ENCODE peak calls at places on chromosome X, in six cellular contexts. P is stomach; M is left lung; A is heart left ventricle; K is effector memory CD4-positive, alpha-beta T cell; Q is OCI-LY7. I is an unnamed sample. For H3K9me3, the result is how much of the 10 kb centered on the place peaks cover.

GRCh38 chrX:69320116-69320515 is 154.9 kb upstream of the PJA1 start:
- DNase-seq in P (peak), M (no peak), A (no peak), K (no peak), Q (no peak), I (no peak)

GRCh38 chrX:28120076-28120475 is 138.8 kb upstream of the DCAF8L1 start:
- DNase-seq in P (no peak), M (no peak), A (no peak), K (no peak), Q (no peak), I (no peak)

GRCh38 chrX:77900688-77901087 is 1.4 kb downstream of the COX7B start:
- DNase-seq in P (no peak), M (no peak), A (no peak), K (no peak), Q (no peak), I (no peak)

GRCh38 chrX:9519546-9520210 is 54.8 kb downstream of the TBL1X start:
- DNase-seq in P (no peak), M (no peak), A (no peak), K (no peak), Q (no peak), I (no peak)

GRCh38 chrX:1205681-1206611 is 6.5 kb downstream of the CRLF2 start:
- DNase-seq in P (no peak), M (no peak), A (no peak), K (no peak), Q (peak), I (peak)

GRCh38 chrX:53048169-53049126 is at the start of gene GPR173:
- DNase-seq in P (no peak), M (peak), A (peak), K (no peak), Q (peak), I (no peak)

GRCh38 chrX:39201305-39201990 is 400.2 kb downstream of the MID1IP1 start:
- DNase-seq in P (no peak), M (no peak), A (no peak), K (no peak), Q (no peak), I (no peak)

GRCh38 chrX:10615931-10616780 is 4.2 kb downstream of the MID1 start:
- DNase-seq in P (peak), M (no peak), A (no peak), K (no peak), Q (peak), I (no peak)

GRCh38 chrX:68834371-68835103 is 5.7 kb downstream of the EFNB1 start:
- DNase-seq in P (no peak), M (no peak), A (no peak), K (no peak), Q (no peak), I (no peak)

GRCh38 chrX:152926279-152926678 is 28.4 kb downstream of the ZNF185 start:
- DNase-seq in P (peak), M (no peak), A (no peak), K (no peak), Q (peak), I (peak)

GRCh38 chrX:69968956-69969355 is 80.8 kb downstream of the AWAT2 start:
- DNase-seq in P (no peak), M (no peak), A (no peak), K (no peak), Q (no peak), I (no peak)

GRCh38 chrX:4240541-4241194 is 527.2 kb upstream of the PRKX start:
- DNase-seq in P (no peak), M (no peak), A (no peak), K (no peak), Q (peak), I (peak)

GRCh38 chrX:53831662-53832635 is 145.4 kb upstream of the HUWE1 start:
- DNase-seq in P (no peak), M (no peak), A (no peak), K (no peak), Q (peak), I (peak)

GRCh38 chrX:131703646-131704045 is 159.8 kb downstream of the OR13H1 start:
- DNase-seq in P (no peak), M (no peak), A (no peak), K (no peak), Q (no peak), I (no peak)

GRCh38 chrX:17736478-17736855 is 826 bp upstream of the SCML1 start:
- DNase-seq in P (no peak), M (no peak), A (no peak), K (no peak), Q (no peak), I (no peak)

GRCh38 chrX:118717703-118718391 is 9.6 kb upstream of the IL13RA1 start:
- DNase-seq in P (no peak), M (no peak), A (no peak), K (no peak), Q (no peak), I (no peak)

GRCh38 chrX:105564536-105564935 is 257.8 kb upstream of the NRK start:
- DNase-seq in P (no peak), M (no peak), A (no peak), K (no peak), Q (no peak), I (no peak)

GRCh38 chrX:131588995-131589394 is 45.1 kb downstream of the OR13H1 start:
- DNase-seq in P (no peak), M (no peak), A (no peak), K (no peak), Q (no peak), I (no peak)

GRCh38 chrX:109826954-109827708 is 94.1 kb upstream of the ACSL4 start:
- DNase-seq in P (no peak), M (no peak), A (no peak), K (no peak), Q (no peak), I (no peak)

GRCh38 chrX:1813809-1814208 is 198.9 kb downstream of the ASMT start:
- DNase-seq in P (no peak), M (no peak), A (no peak), K (no peak), Q (no peak), I (no peak)

GRCh38 chrX:134418317-134419113 is 41.5 kb upstream of the HPRT1 start:
- DNase-seq in P (no peak), M (no peak), A (no peak), K (no peak), Q (no peak), I (no peak)

GRCh38 chrX:9312922-9313867 is 151.7 kb upstream of the TBL1X start:
- DNase-seq in P (peak), M (peak), A (peak), K (peak), Q (peak), I (peak)

GRCh38 chrX:54930291-54931049 is 9.8 kb downstream of the TRO start:
- DNase-seq in P (no peak), M (no peak), A (no peak), K (no peak), Q (no peak), I (no peak)

GRCh38 chrX:129842510-129843208 is 1.0 kb downstream of the ZDHHC9 start:
- DNase-seq in P (peak), M (peak), A (no peak), K (no peak), Q (peak), I (no peak)

GRCh38 chrX:45851434-45851991 is 650.8 kb upstream of the DIPK2B start:
- DNase-seq in P (peak), M (no peak), A (no peak), K (no peak), Q (no peak), I (peak)

GRCh38 chrX:13013353-13014110 is 30.9 kb downstream of the FAM9C start:
- DNase-seq in P (no peak), M (peak), A (peak), K (no peak), Q (peak), I (no peak)

GRCh38 chrX:30147996-30148643 is 67.2 kb upstream of the MAGEB2 start:
- DNase-seq in P (no peak), M (no peak), A (no peak), K (no peak), Q (no peak), I (no peak)

GRCh38 chrX:137916090-137916746 is 350.3 kb downstream of the ZIC3 start:
- DNase-seq in P (peak), M (no peak), A (no peak), K (no peak), Q (no peak), I (no peak)

GRCh38 chrX:72715546-72715945 is 1.4 kb upstream of the PHKA1 start:
- DNase-seq in P (no peak), M (no peak), A (no peak), K (no peak), Q (no peak), I (no peak)

GRCh38 chrX:31397119-31397518 is 325.3 kb upstream of the FTHL17 start:
- DNase-seq in P (no peak), M (no peak), A (no peak), K (no peak), Q (no peak), I (no peak)

GRCh38 chrX:44945736-44946135 is 72.7 kb downstream of the KDM6A start:
- DNase-seq in P (no peak), M (no peak), A (no peak), K (no peak), Q (peak), I (no peak)

GRCh38 chrX:30301203-30301602 is 8.0 kb downstream of the NR0B1 start:
- DNase-seq in P (no peak), M (no peak), A (no peak), K (no peak), Q (no peak), I (no peak)

GRCh38 chrX:2928583-2929434 is at the start of gene ARSD:
- DNase-seq in P (peak), M (peak), A (peak), K (peak), Q (no peak), I (peak)

GRCh38 chrX:95885074-95885473 is 799.6 kb upstream of the DIAPH2 start:
- DNase-seq in P (no peak), M (no peak), A (no peak), K (no peak), Q (no peak), I (no peak)

GRCh38 chrX:132837971-132838370 is 120.5 kb downstream of the HS6ST2 start:
- DNase-seq in P (no peak), M (no peak), A (no peak), K (no peak), Q (no peak), I (no peak)

GRCh38 chrX:77749695-77750094 is 36.3 kb downstream of the ATRX start:
- DNase-seq in P (no peak), M (no peak), A (no peak), K (no peak), Q (no peak), I (no peak)

GRCh38 chrX:49792376-49792775 is 36.7 kb upstream of the PAGE4 start:
- DNase-seq in P (no peak), M (no peak), A (no peak), K (no peak), Q (no peak), I (no peak)

DNA sequence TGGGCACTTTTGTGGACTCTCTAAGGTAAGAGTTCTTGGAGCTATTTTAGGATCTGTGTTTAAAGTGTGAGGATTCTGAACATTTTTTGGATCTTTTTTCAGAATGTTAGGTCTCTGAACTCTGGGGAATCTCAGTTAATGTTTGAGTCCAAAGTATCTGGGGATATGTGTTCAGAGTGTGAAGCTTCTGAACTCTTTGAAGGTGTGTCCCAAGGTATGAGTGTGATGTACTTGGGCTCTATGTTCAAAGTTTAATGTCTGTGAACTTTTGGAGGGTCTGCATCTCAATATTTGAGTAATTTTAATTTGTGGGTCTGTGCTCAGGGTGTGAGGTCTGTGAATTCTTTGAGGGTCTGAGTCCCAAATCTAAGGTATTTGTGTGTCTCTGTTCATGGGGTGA is 35.4 kb upstream of the PAGE4 start:
- DNase-seq in P (no peak), M (no peak), A (no peak), K (no peak), Q (no peak), I (no peak)
- H3K9me3 ChIP-seq in P (under half), M (under half), A (under half), K (under half), Q (under half), I (under half)

GRCh38 chrX:103685396-103685795 is 1.1 kb downstream of the MORF4L2 start:
- DNase-seq in P (no peak), M (no peak), A (no peak), K (no peak), Q (peak), I (no peak)
- H3K27ac ChIP-seq in P (peak), M (peak), A (no peak), K (peak), Q (peak), I (peak)

GRCh38 chrX:141760761-141761160 is 62.2 kb upstream of the SPANXD start:
- DNase-seq in P (no peak), M (no peak), A (no peak), K (no peak), Q (no peak), I (no peak)

DNA sequence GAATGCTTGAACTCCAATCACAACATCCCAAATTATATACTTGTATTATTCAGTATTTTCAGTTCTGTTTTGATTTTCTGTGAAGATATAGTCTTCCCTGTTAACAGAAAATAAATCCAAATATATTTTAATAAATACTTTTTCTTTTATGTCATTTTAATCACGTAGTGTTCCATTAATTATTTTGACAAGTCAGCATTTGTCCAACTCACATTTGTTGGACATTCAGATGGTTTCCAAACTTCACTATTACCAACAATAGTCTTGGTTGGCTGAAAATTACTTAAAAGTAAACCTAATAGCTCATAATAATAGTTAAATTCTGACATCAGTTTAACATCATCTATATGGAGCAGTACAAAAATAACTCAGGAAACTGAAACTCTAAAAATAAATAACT is 60.7 kb upstream of the SPANXD start:
- DNase-seq in P (no peak), M (no peak), A (no peak), K (no peak), Q (no peak), I (no peak)
- H3K9me3 ChIP-seq in P (under half), M (under half), A (under half), K (under half), Q (under half), I (under half)

DNA sequence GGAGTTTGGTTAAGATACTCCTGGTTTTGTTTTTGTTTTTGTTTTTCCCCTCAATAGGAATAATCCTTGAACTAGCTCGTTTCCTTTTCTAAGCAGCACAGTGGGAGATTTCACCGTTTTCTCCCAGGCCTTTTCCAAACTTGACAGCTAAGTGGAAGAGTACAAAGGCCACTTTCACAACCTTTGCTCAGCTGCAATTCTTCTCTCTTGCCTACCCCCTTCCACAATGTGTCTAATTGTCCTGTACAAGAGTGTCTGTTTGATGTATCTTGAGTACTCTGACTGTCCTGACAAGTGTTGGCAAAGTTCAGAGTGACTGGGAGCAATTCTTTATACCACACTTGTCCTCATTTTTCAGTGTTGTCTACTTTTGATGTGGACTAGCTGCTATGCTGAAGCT is 674.3 kb upstream of the AMOT start:
- DNase-seq in P (no peak), M (no peak), A (no peak), K (no peak), Q (no peak), I (no peak)
- H3K27ac ChIP-seq in P (no peak), M (no peak), A (no peak), K (no peak), Q (no peak), I (no peak)

DNA sequence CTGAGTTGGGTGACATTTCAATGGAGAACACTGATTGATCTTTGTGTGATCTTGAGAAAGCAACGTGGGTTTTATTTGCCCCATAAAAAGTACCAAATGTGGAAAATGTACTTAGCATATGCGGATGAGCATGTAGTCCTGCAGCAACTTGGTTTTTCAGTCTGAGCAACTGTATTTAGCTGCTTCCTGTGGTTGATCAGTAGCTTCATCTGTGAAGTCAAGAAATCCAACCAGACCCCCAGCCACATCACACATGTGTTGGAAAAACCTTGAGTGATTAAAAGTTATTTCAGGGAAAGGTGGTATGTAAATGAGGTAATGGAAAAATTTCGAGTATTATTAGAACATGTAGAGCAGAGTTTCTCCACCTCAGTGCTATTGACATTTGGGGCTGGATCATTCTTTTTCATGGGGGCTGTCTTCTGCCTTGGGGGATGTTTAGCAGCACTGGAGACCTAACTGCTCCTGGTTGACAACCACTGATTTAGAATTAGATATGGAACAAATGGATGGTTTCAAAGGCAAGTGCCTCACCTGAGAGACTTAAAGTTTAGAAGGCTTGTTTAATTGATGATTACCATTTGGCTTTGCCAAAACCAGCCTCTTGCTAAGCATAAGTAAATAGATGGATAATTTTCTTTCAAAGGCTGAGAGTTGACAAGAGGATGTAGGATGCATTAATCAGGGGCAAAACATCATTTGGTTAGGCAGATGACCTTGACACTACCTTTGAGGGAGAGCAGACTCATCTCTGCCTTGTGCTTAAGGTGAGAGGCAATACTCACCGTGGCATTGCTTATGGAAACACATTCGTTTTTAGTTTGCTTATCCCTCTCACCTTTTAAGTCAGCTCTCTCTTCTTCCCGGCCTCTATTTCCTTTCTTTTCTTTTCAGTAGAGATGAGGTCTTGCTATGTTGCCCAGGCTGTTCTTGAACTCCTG is 193.0 kb upstream of the RPS6KA3 start:
- DNase-seq in P (no peak), M (no peak), A (no peak), K (no peak), Q (no peak), I (no peak)
- H3K9me3 ChIP-seq in P (under half), M (under half), A (under half), K (under half), Q (under half), I (under half)

GRCh38 chrX:14028473-14028872 is 1.2 kb downstream of the GEMIN8 start:
- DNase-seq in P (no peak), M (no peak), A (no peak), K (no peak), Q (peak), I (no peak)

GRCh38 chrX:14029039-14029424 is 660 bp downstream of the GEMIN8 start:
- DNase-seq in P (no peak), M (no peak), A (no peak), K (no peak), Q (peak), I (no peak)

GRCh38 chrX:14029425-14030247 is at the start of gene GEMIN8:
- DNase-seq in P (peak), M (peak), A (peak), K (peak), Q (peak), I (peak)

GRCh38 chrX:14030248-14030592 is 528 bp upstream of the GEMIN8 start:
- DNase-seq in P (no peak), M (no peak), A (no peak), K (no peak), Q (peak), I (no peak)

DNA sequence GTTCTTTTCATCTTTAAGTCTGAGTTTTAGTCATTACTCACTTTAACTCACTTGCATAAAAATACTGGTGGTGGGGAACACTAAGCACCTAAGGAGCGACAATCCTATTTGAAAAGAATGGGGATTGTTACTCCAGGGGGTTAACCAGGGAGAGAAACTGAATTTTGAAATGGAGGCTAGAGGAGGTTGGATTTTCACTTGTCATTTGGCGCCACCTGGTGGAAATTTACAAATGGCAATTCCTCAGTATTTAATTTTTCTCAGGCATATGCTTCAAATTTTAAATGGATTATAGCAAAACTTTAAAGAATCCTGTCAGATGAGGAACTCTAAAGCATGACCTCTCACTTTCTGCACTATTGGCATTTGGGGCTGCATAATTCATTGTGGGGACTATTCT is 2.7 kb upstream of the GEMIN8 start:
- DNase-seq in P (peak), M (no peak), A (no peak), K (peak), Q (peak), I (peak)
- H3K27ac ChIP-seq in P (peak), M (no peak), A (no peak), K (no peak), Q (no peak), I (no peak)

GRCh38 chrX:56120242-56120641 is 111.9 kb upstream of the KLF8 start:
- DNase-seq in P (no peak), M (no peak), A (no peak), K (no peak), Q (no peak), I (no peak)

GRCh38 chrX:56113785-56114436 is 118.2 kb upstream of the KLF8 start:
- DNase-seq in P (no peak), M (peak), A (no peak), K (no peak), Q (no peak), I (no peak)

GRCh38 chrX:56114437-56114787 is 117.7 kb upstream of the KLF8 start:
- DNase-seq in P (no peak), M (no peak), A (no peak), K (no peak), Q (no peak), I (no peak)
- H3K9me3 ChIP-seq in P (under half), M (under half), A (under half), K (under half), Q (under half), I (under half)

DNA sequence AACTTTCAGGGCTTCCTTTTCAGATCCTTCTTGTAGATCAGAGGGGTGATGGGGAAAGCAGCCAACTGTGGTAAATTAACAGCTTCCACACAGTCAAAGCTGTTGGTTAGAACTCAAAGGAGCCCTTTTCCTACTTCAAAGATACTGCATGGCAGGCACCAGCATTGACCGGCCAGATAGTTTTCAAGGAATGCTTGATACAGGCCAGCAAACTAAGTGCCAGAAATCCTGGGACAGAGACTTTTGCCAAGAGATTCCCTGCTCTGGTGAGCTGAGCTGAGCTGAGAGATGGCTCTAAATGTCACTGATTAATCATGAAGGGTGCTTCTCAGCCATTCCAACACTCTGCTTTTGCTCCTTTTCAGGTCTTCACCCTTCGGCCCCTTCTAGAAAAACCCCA is 131.5 kb upstream of the MED14 start:
- DNase-seq in P (no peak), M (no peak), A (peak), K (no peak), Q (no peak), I (no peak)
- H3K27ac ChIP-seq in P (peak), M (no peak), A (no peak), K (no peak), Q (no peak), I (no peak)